ENCODE peak calls at places on chromosome 17, in five cellular contexts. Q is endothelial cell; G is NCI-H1417; L is effector memory CD4-positive, alpha-beta T cell; E is HS-27A. P is an unnamed sample.

GRCh38 chr17:81337449-81337848 is 42.3 kb upstream of the SLC38A10 start:
- DNase-seq in E (no peak), Q (no peak), G (no peak), L (no peak), P (no peak)

GRCh38 chr17:64920419-64921172 is 1.3 kb upstream of the LRRC37A3 start:
- DNase-seq in G (no peak), E (no peak), Q (no peak), L (no peak), P (no peak)

GRCh38 chr17:75516619-75517276 is 420 bp downstream of the TSEN54 start:
- DNase-seq in E (no peak), G (peak; percentile 73), L (peak; percentile 20), Q (peak; percentile 40), P (peak; percentile 61)

GRCh38 chr17:4043862-4044261 is 79.6 kb upstream of the ATP2A3 start:
- DNase-seq in Q (no peak), G (no peak), E (no peak), L (peak; percentile 28), P (no peak)

GRCh38 chr17:77781536-77781935 is 177.0 kb upstream of the TNRC6C start:
- DNase-seq in L (no peak), Q (no peak), G (no peak), E (no peak), P (no peak)

GRCh38 chr17:29112780-29113295 is 67.4 kb downstream of the MYO18A start:
- DNase-seq in G (no peak), L (no peak), Q (no peak), E (no peak), P (no peak)

GRCh38 chr17:4082136-4082924 is 60.5 kb downstream of the ZZEF1 start:
- DNase-seq in L (no peak), Q (no peak), E (no peak), G (no peak), P (no peak)

GRCh38 chr17:58378895-58379824 is 27.2 kb upstream of the SUPT4H1 start:
- DNase-seq in G (no peak), L (no peak), E (no peak), Q (no peak), P (no peak)

GRCh38 chr17:76076765-76077581 is 2.0 kb upstream of the ZACN start:
- DNase-seq in Q (no peak), G (peak; percentile 54), L (peak; percentile 27), E (no peak), P (no peak)

GRCh38 chr17:67605259-67605912 is 112.3 kb upstream of the NOL11 start:
- DNase-seq in L (no peak), G (no peak), E (no peak), Q (no peak), P (no peak)

GRCh38 chr17:56929362-56929969 is 15.6 kb upstream of the TRIM25 start:
- DNase-seq in G (peak; percentile 18), E (no peak), Q (no peak), L (no peak), P (no peak)